ENCODE peak calls at places on chromosomes 11 and 22, in ten cellular contexts. F is hypothalamus; I is Caki2; V is lower leg skin; L is bronchial epithelial cell; J is iPS-NIHi11; M is activated CD4-positive, alpha-beta T cell treated with anti-CD3 and anti-CD28 coated beads for 36 hours; G is fibroblast of pulmonary artery; A is H54; D is gastrocnemius medialis. C is an unnamed sample.
A peak's percentile ranks its signal among the peaks of the same experiment; 100 is the strongest.

GRCh38 chr22:40634119-40634903 is 2.2 kb downstream of the MRTFA start:
- DNase-seq in V (no peak), A (no peak), M (no peak), F (no peak), D (no peak), J (no peak), L (no peak), I (no peak), G (no peak), C (no peak)

GRCh38 chr22:32720924-32721323 is 80.6 kb upstream of the TIMP3 start:
- DNase-seq in V (no peak), L (peak; percentile 18), J (no peak), I (no peak), D (no peak), A (no peak), M (no peak), F (no peak), G (peak; percentile 35), C (no peak)

GRCh38 chr11:104609297-104609696 is 289.0 kb downstream of the CASP12 start:
- DNase-seq in J (peak; percentile 67), L (peak; percentile 46), G (peak; percentile 82), F (peak; percentile 4), V (no peak), D (no peak), M (peak; percentile 41), I (peak; percentile 30), A (peak; percentile 14), C (peak; percentile 64)

GRCh38 chr11:67050139-67050538 is 6.5 kb upstream of the RHOD start:
- DNase-seq in D (no peak), G (no peak), J (no peak), V (no peak), L (no peak), F (no peak), A (no peak), M (no peak), I (no peak), C (no peak)

GRCh38 chr11:116557261-116557660 is 215.5 kb downstream of the BUD13 start:
- DNase-seq in F (no peak), V (no peak), A (no peak), M (no peak), D (no peak), G (no peak), L (no peak), I (no peak), J (no peak), C (no peak)

GRCh38 chr11:78424334-78425270 is 7.0 kb upstream of the GAB2 start:
- DNase-seq in G (peak; percentile 81), A (no peak), F (no peak), I (no peak), J (no peak), V (no peak), L (no peak), M (no peak), D (no peak), C (no peak)

GRCh38 chr22:38110863-38111852 is 674 bp upstream of the BAIAP2L2 start:
- DNase-seq in I (peak; percentile 87), G (no peak), A (no peak), V (no peak), F (no peak), D (no peak), L (no peak), J (peak; percentile 70), M (no peak), C (peak; percentile 36)

GRCh38 chr11:95465887-95466286 is 234.9 kb upstream of the SESN3 start:
- DNase-seq in D (no peak), A (no peak), L (no peak), I (no peak), V (no peak), J (no peak), G (no peak), M (no peak), F (no peak), C (no peak)

GRCh38 chr22:48796295-48797015 is 1031.2 kb downstream of the BRD1 start:
- DNase-seq in M (no peak), V (peak; percentile 57), A (no peak), D (no peak), F (no peak), J (peak; percentile 63), L (no peak), I (no peak), G (no peak), C (no peak)

C was measured in epithelial cell of esophagus.